ENCODE peak calls at places on chromosomes 5 and 9, in eight cellular contexts. J is SK-N-SH, M is dorsolateral prefrontal cortex, G is esophagus squamous epithelium, S is sigmoid colon, O is uterus, Y is ovary, W is A549. B is an unnamed sample.

GRCh38 chr9:135501261-135502167 is 1.0 kb downstream of the MRPS2 start:
- DNase-seq in J (peak), M (no peak), G (no peak), S (peak), O (no peak), Y (no peak), W (peak), B (peak)

GRCh38 chr9:126860077-126860756 is at the start of gene ZBTB34:
- DNase-seq in J (peak), M (peak), G (no peak), S (peak), O (peak), Y (peak), W (peak), B (peak)

GRCh38 chr5:88729476-88730182 is 153.4 kb downstream of the MEF2C start:
- DNase-seq in J (peak), M (peak), G (no peak), S (peak), O (peak), Y (peak), W (peak), B (no peak)

GRCh38 chr5:139760066-139761056 is 35.2 kb upstream of the PSD2 start:
- DNase-seq in J (peak), M (peak), G (no peak), S (no peak), O (no peak), Y (no peak), W (no peak), B (no peak)

GRCh38 chr9:20137425-20137824 is 348.6 kb upstream of the SLC24A2 start:
- DNase-seq in J (no peak), M (no peak), G (no peak), S (no peak), O (no peak), Y (no peak), W (no peak), B (no peak)

GRCh38 chr5:138339086-138339456 is 1.0 kb downstream of the FAM53C start:
- DNase-seq in J (no peak), M (peak), G (no peak), S (no peak), O (no peak), Y (no peak), W (no peak), B (no peak)

GRCh38 chr5:105544300-105544699 is 1981.7 kb upstream of the NUDT12 start:
- DNase-seq in J (no peak), M (no peak), G (no peak), S (no peak), O (no peak), Y (no peak), W (no peak), B (no peak)

GRCh38 chr5:98930972-98931762 is 2.4 kb upstream of the CHD1 start:
- DNase-seq in J (no peak), M (no peak), G (no peak), S (no peak), O (no peak), Y (no peak), W (no peak), B (no peak)

GRCh38 chr5:118407958-118408357 is 580.4 kb downstream of the DTWD2 start:
- DNase-seq in J (no peak), M (no peak), G (no peak), S (no peak), O (no peak), Y (no peak), W (no peak), B (no peak)

GRCh38 chr5:10708189-10708944 is 52.7 kb downstream of the DAP start:
- DNase-seq in J (no peak), M (no peak), G (no peak), S (no peak), O (no peak), Y (no peak), W (no peak), B (no peak)

GRCh38 chr9:29078063-29078660 is 1504.9 kb upstream of the C9orf72 start:
- DNase-seq in J (no peak), M (no peak), G (no peak), S (no peak), O (no peak), Y (no peak), W (peak), B (no peak)

GRCh38 chr5:148374693-148375360 is 8.9 kb upstream of the FBXO38 start:
- DNase-seq in J (peak), M (peak), G (no peak), S (no peak), O (peak), Y (peak), W (peak), B (no peak)

GRCh38 chr9:127444921-127445850 is 6.0 kb downstream of the RPL12 start:
- DNase-seq in J (no peak), M (no peak), G (no peak), S (no peak), O (no peak), Y (no peak), W (no peak), B (no peak)

GRCh38 chr5:68436686-68437520 is 221.3 kb downstream of the PIK3R1 start:
- DNase-seq in J (peak), M (no peak), G (no peak), S (no peak), O (no peak), Y (no peak), W (no peak), B (no peak)
- H3K4me3 ChIP-seq in J (no peak), M (no peak), G (no peak), S (no peak), O (no peak), Y (no peak), W (no peak), B (no peak)

GRCh38 chr5:180287868-180288267 is 4.0 kb downstream of the MAPK9 start:
- DNase-seq in J (peak), M (no peak), G (no peak), S (no peak), O (no peak), Y (no peak), W (no peak), B (no peak)

GRCh38 chr5:180289433-180289832 is 2.5 kb downstream of the MAPK9 start:
- DNase-seq in J (peak), M (no peak), G (no peak), S (no peak), O (no peak), Y (no peak), W (no peak), B (no peak)

GRCh38 chr5:180290568-180291233 is 1.2 kb downstream of the MAPK9 start:
- DNase-seq in J (no peak), M (no peak), G (no peak), S (no peak), O (no peak), Y (no peak), W (no peak), B (no peak)

GRCh38 chr5:180291234-180291940 is 496 bp downstream of the MAPK9 start:
- DNase-seq in J (no peak), M (no peak), G (no peak), S (no peak), O (peak), Y (no peak), W (peak), B (no peak)

GRCh38 chr5:180289966-180290365 is 1.9 kb downstream of the MAPK9 start:
- DNase-seq in J (no peak), M (no peak), G (no peak), S (no peak), O (no peak), Y (no peak), W (no peak), B (no peak)
- H3K4me3 ChIP-seq in J (no peak), M (peak), G (no peak), S (no peak), O (no peak), Y (no peak), W (no peak), B (no peak)

GRCh38 chr9:125749951-125750655 is 2.9 kb downstream of the PBX3 start:
- DNase-seq in J (peak), M (no peak), G (no peak), S (no peak), O (no peak), Y (no peak), W (no peak), B (no peak)
- H3K4me3 ChIP-seq in J (peak), M (no peak), G (no peak), S (peak), O (peak), Y (peak), W (no peak), B (no peak)

GRCh38 chr9:87125819-87126218 is 178.5 kb upstream of the GAS1 start:
- DNase-seq in J (no peak), M (no peak), G (no peak), S (no peak), O (no peak), Y (no peak), W (no peak), B (no peak)
- H3K4me3 ChIP-seq in J (no peak), M (no peak), G (no peak), S (no peak), O (no peak), Y (no peak), W (no peak), B (no peak)

GRCh38 chr9:15421532-15421931 is 1.1 kb upstream of the SNAPC3 start:
- DNase-seq in J (no peak), M (no peak), G (no peak), S (no peak), O (no peak), Y (no peak), W (no peak), B (no peak)
- H3K4me3 ChIP-seq in J (no peak), M (peak), G (no peak), S (no peak), O (no peak), Y (no peak), W (no peak), B (no peak)